ENCODE peak calls at places on chromosome 7, in ten cellular contexts. H, A, R, G, Q, O, I, S, N and D are unnamed samples.

GRCh38 chr7:30335763-30336487 is 51.5 kb downstream of the ZNRF2 start:
- DNase-seq in N (peak), O (no peak), S (no peak), H (no peak), R (no peak), G (no peak), A (no peak), Q (no peak), I (no peak), D (no peak)

GRCh38 chr7:80346704-80347103 is 165.2 kb downstream of the GNAT3 start:
- DNase-seq in Q (peak), O (no peak), I (no peak), H (no peak), N (peak), R (no peak), G (no peak), S (no peak), A (peak), D (peak)

GRCh38 chr7:28116034-28116433 is 64.6 kb downstream of the JAZF1 start:
- DNase-seq in A (no peak), I (no peak), R (no peak), S (no peak), G (no peak), Q (no peak), H (no peak), O (no peak), N (no peak), D (no peak)

GRCh38 chr7:30997316-30997715 is 33.6 kb downstream of the GHRHR start:
- DNase-seq in A (peak), H (no peak), I (no peak), R (no peak), O (no peak), N (no peak), G (no peak), S (no peak), Q (no peak), D (peak)

GRCh38 chr7:73831656-73832579 is 1.1 kb downstream of the CLDN4 start:
- DNase-seq in G (no peak), R (no peak), A (no peak), H (peak), N (peak), Q (no peak), I (peak), S (no peak), O (no peak), D (no peak)

GRCh38 chr7:152709307-152710133 is 33.6 kb upstream of the XRCC2 start:
- DNase-seq in G (no peak), A (peak), H (no peak), S (no peak), I (no peak), N (peak), Q (peak), R (no peak), O (no peak), D (no peak)

GRCh38 chr7:18386590-18386989 is 109.0 kb upstream of the HDAC9 start:
- DNase-seq in Q (no peak), I (no peak), S (no peak), A (no peak), G (no peak), H (no peak), N (no peak), O (no peak), R (no peak), D (no peak)

GRCh38 chr7:44880317-44881018 is 4.9 kb downstream of the PURB start:
- DNase-seq in O (no peak), I (no peak), H (no peak), A (no peak), R (no peak), Q (no peak), G (no peak), N (no peak), S (no peak), D (no peak)

GRCh38 chr7:33258561-33258960 is 129.2 kb downstream of the BBS9 start:
- DNase-seq in N (peak), Q (peak), O (no peak), R (no peak), I (no peak), H (no peak), S (peak), G (no peak), A (peak), D (no peak)

GRCh38 chr7:33807779-33808482 is 97.4 kb upstream of the BMPER start:
- DNase-seq in A (peak), R (peak), O (peak), I (peak), Q (peak), H (peak), G (no peak), S (no peak), N (peak), D (peak)

GRCh38 chr7:141974831-141975230 is 1.3 kb upstream of the TAS2R38 start:
- DNase-seq in G (no peak), H (no peak), N (peak), R (no peak), S (no peak), I (no peak), A (peak), Q (peak), O (peak), D (no peak)

GRCh38 chr7:24572421-24573007 is 738 bp upstream of the PALS2 start:
- DNase-seq in O (peak), R (no peak), N (peak), G (peak), I (no peak), S (no peak), H (peak), A (peak), Q (peak), D (peak)

GRCh38 chr7:29123611-29124190 is 22.6 kb downstream of the CPVL start:
- DNase-seq in O (no peak), N (peak), I (no peak), R (no peak), A (no peak), H (no peak), G (no peak), S (no peak), Q (no peak), D (no peak)

GRCh38 chr7:20798694-20799121 is 12.0 kb upstream of the SP8 start:
- DNase-seq in R (no peak), O (no peak), N (no peak), H (no peak), I (no peak), S (no peak), G (no peak), A (no peak), Q (no peak), D (no peak)

GRCh38 chr7:26627221-26627620 is 237.2 kb downstream of the SKAP2 start:
- DNase-seq in A (no peak), H (no peak), G (no peak), N (no peak), I (no peak), Q (no peak), O (no peak), R (no peak), S (no peak), D (no peak)

GRCh38 chr7:148973256-148973655 is 55.0 kb downstream of the PDIA4 start:
- DNase-seq in H (no peak), O (no peak), N (peak), I (no peak), S (no peak), A (peak), R (no peak), Q (peak), G (no peak), D (no peak)

GRCh38 chr7:2006921-2007381 is 225.8 kb downstream of the MAD1L1 start:
- DNase-seq in A (no peak), G (no peak), I (peak), N (no peak), R (no peak), O (no peak), H (peak), S (no peak), Q (no peak), D (no peak)

GRCh38 chr7:79761876-79762429 is 308.5 kb upstream of the MAGI2 start:
- DNase-seq in S (no peak), R (no peak), I (no peak), G (no peak), N (no peak), H (no peak), O (no peak), A (peak), Q (no peak), D (no peak)

GRCh38 chr7:132049462-132050304 is 493.3 kb upstream of the PODXL start:
- DNase-seq in I (no peak), S (no peak), R (no peak), G (no peak), N (peak), A (peak), Q (peak), O (peak), H (peak), D (no peak)

GRCh38 chr7:11130012-11130411 is 156.3 kb downstream of the PHF14 start:
- DNase-seq in A (no peak), O (no peak), G (no peak), H (no peak), N (no peak), R (peak), Q (no peak), S (peak), I (no peak), D (peak)

GRCh38 chr7:95476904-95477594 is 8.7 kb upstream of the ASB4 start:
- DNase-seq in Q (peak), A (peak), N (peak), O (peak), H (peak), I (no peak), R (peak), S (peak), G (peak), D (peak)

GRCh38 chr7:38057829-38058228 is 120.2 kb upstream of the STARD3NL start:
- DNase-seq in G (no peak), Q (no peak), R (no peak), O (no peak), N (no peak), I (no peak), S (no peak), H (no peak), A (no peak), D (no peak)

GRCh38 chr7:18495412-18496335 is at the start of gene HDAC9:
- DNase-seq in O (peak), Q (peak), H (no peak), R (no peak), S (no peak), I (no peak), G (no peak), A (peak), N (no peak), D (peak)

GRCh38 chr7:114409750-114410149 is 4.9 kb upstream of the FOXP2 start:
- DNase-seq in Q (peak), O (no peak), I (no peak), N (no peak), R (no peak), G (no peak), H (no peak), S (no peak), A (peak), D (no peak)

GRCh38 chr7:18467011-18467410 is 28.5 kb upstream of the HDAC9 start:
- DNase-seq in H (no peak), O (no peak), A (no peak), N (no peak), S (no peak), Q (no peak), I (no peak), R (no peak), G (no peak), D (no peak)

GRCh38 chr7:30970074-30970473 is 6.3 kb downstream of the GHRHR start:
- DNase-seq in S (no peak), N (no peak), R (no peak), G (no peak), O (no peak), Q (no peak), I (no peak), H (no peak), A (no peak), D (no peak)

GRCh38 chr7:69871213-69871885 is 273.1 kb downstream of the AUTS2 start:
- DNase-seq in H (no peak), A (peak), O (no peak), R (no peak), G (no peak), Q (peak), N (peak), I (no peak), S (no peak), D (no peak)

GRCh38 chr7:152989889-152990380 is 230.4 kb downstream of the ACTR3B start:
- DNase-seq in N (no peak), H (no peak), G (no peak), Q (no peak), O (no peak), A (no peak), R (no peak), I (no peak), S (no peak), D (no peak)

GRCh38 chr7:41003031-41003925 is 699.6 kb downstream of the INHBA start:
- DNase-seq in A (peak), N (peak), I (no peak), S (no peak), G (no peak), H (peak), R (no peak), O (peak), Q (peak), D (no peak)

GRCh38 chr7:23026164-23026563 is 12.2 kb upstream of the HYCC1 start:
- DNase-seq in N (no peak), I (no peak), S (no peak), A (peak), G (no peak), R (no peak), O (no peak), H (no peak), Q (peak), D (no peak)

GRCh38 chr7:229184-229964 is 37.0 kb downstream of the FAM20C start:
- DNase-seq in H (peak), A (peak), O (no peak), R (peak), G (peak), Q (peak), N (no peak), I (peak), S (peak), D (peak)

GRCh38 chr7:43864126-43864525 is 5.2 kb downstream of the MRPS24 start:
- DNase-seq in O (no peak), Q (no peak), H (no peak), N (no peak), G (no peak), I (no peak), A (no peak), S (no peak), R (no peak), D (no peak)

GRCh38 chr7:80918406-80918805 is 445 bp downstream of the SEMA3C start:
- DNase-seq in Q (peak), H (no peak), O (peak), N (peak), I (no peak), R (no peak), A (peak), S (no peak), G (no peak), D (no peak)

GRCh38 chr7:136009488-136010079 is 32.4 kb upstream of the MTPN start:
- DNase-seq in A (peak), R (peak), N (peak), I (no peak), H (no peak), S (peak), Q (peak), G (no peak), O (peak), D (peak)

GRCh38 chr7:10116511-10116910 is 857.2 kb upstream of the PHF14 start:
- DNase-seq in O (no peak), Q (no peak), R (no peak), H (no peak), N (no peak), A (no peak), I (no peak), G (no peak), S (no peak), D (no peak)

GRCh38 chr7:12257582-12257981 is 46.5 kb downstream of the TMEM106B start:
- DNase-seq in I (no peak), S (no peak), H (no peak), O (peak), A (peak), N (peak), G (no peak), R (no peak), Q (peak), D (peak)

GRCh38 chr7:52273685-52274610 is 761.5 kb upstream of the POM121L12 start:
- DNase-seq in H (no peak), S (no peak), R (no peak), A (no peak), G (no peak), Q (no peak), N (no peak), O (no peak), I (peak), D (no peak)

GRCh38 chr7:25615603-25616002 is 387.3 kb upstream of the NPVF start:
- DNase-seq in A (no peak), Q (no peak), N (peak), G (no peak), R (no peak), S (no peak), H (no peak), I (no peak), O (no peak), D (no peak)

DNA sequence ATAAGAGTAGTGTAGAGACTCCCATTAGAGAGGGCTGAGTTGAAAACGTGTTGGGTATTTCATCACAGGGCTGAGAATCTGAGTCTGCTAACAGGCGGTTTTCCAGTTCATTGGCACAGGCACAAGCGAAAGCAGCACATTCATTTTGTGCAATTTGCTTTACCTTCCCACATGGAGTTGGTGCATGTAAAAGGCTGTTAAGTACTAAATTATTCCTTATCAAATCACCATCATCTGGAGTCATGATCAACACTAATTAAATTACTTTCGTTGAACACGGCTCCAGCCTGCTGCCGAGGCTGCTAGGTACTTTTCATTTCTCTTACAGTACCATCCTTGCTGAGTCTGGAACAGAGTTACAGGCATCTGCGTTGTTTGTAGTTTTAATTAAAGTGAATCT is 43.8 kb downstream of the ETV1 start:
- DNase-seq in H (no peak), R (no peak), A (peak), I (no peak), G (no peak), S (no peak), Q (peak), O (peak), N (no peak), D (peak)
- H3K4me3 ChIP-seq in H (no peak), R (no peak), A (no peak), I (no peak), G (no peak), S (no peak), Q (peak), O (no peak), N (no peak), D (no peak)

DNA sequence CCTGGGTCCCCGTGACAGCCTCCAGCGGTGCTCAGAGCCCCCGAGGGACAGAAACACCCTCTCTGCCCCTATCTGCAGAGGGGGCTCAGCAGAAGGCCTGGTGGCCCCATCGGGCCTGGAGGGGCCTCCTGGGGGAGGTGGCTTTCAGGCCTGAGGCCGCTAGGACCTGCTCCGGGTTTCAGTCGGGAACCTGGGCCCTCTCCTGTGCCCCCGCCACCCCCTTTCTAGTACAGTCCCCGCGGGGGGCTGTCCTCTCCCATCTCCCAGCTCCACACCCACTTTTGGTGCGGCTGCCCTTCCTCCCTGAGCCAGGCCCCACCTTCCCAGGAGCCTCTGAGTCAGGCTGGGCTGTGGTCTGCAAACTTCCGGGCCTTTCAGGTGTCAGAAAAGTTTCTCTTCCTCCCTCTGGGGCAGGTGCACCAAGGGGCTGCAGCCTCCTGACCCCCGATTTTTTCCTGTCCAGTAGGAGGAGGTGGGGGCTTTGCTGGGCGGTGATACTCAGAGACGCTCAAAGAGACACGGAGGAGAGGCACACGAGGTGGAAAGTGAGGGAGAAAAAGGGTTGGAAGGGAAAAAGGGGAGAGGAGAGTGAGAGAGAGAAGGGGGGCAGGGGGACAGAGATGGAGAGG is 692 bp downstream of the CARD11 start:
- DNase-seq in R (no peak), N (peak), S (no peak), I (peak), O (peak), H (peak), Q (no peak), A (no peak), G (no peak), D (no peak)
- H3K4me3 ChIP-seq in R (no peak), N (no peak), S (peak), I (peak), O (peak), H (no peak), Q (no peak), A (no peak), G (peak), D (no peak)

GRCh38 chr7:68509054-68509453 is 1089.2 kb upstream of the AUTS2 start:
- DNase-seq in N (no peak), A (no peak), R (no peak), I (no peak), G (no peak), H (no peak), Q (no peak), S (no peak), O (no peak), D (no peak)
- H3K4me3 ChIP-seq in N (no peak), A (no peak), R (no peak), I (no peak), G (no peak), H (no peak), Q (no peak), S (no peak), O (no peak), D (no peak)

DNA sequence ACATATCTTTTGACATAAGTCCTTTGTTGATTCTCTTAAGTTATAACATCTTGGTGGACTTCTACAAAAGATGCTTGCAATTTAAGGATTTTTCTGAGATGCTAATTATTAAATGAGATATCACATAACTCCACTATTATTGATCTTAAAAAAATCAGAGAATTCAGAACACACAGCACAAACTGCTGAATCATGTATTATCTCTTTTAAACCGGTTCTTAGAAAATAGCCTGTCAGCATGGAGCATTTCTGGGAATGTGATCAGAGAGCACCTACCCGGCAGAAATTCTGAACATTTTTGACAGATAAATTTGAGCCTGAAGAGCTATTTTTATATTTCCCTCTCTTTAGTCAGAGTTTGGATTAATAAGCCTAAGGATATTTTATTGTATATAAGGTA is 50.2 kb upstream of the PCLO start:
- DNase-seq in N (no peak), Q (no peak), O (no peak), H (no peak), A (no peak), S (no peak), R (no peak), G (no peak), I (no peak), D (no peak)
- H3K4me3 ChIP-seq in N (no peak), Q (no peak), O (no peak), H (no peak), A (no peak), S (no peak), R (no peak), G (no peak), I (no peak), D (no peak)

DNA sequence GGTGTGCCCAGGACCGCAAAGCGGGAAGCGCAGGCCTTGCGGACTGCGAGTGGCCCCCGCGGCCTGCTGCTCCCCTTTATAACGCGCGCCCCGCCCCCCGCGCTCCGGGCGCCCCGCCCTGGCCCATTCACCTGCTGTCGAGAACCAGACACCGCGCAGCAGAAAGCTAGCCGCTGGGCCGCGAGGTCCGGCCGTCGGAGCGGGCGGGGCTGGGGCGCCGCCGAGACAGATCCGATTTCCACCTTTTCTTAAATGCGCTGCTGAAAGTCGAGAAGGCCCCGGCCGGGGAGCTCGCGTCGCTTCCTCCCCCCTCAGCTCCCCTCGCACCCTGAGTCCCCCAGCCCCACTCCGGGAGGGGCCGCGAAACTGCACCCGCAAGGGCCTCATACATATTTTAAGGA is 170.3 kb downstream of the NRF1 start:
- DNase-seq in S (no peak), Q (no peak), G (no peak), A (no peak), I (peak), O (no peak), N (no peak), H (peak), R (no peak), D (no peak)
- H3K4me3 ChIP-seq in S (no peak), Q (no peak), G (peak), A (no peak), I (no peak), O (no peak), N (no peak), H (no peak), R (no peak), D (no peak)

DNA sequence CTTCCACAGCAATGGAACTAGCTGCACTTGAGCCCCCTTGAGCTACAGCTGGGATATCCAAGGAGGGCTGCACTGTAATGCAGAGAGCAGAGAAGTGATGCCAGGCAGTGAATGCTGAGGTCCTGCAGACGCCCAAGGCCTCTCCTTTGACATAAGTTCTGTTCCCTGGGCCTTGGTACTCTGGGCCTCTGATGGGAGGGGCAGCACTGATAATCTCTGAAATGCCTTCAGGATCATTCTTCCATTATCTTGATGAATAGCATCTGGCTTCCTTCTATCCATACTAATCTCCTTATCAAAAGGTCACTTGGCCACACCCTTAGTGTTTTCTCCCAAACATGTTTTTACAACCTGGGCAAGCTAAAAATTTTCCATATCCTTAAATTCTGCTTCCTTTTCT is 6.9 kb downstream of the GRB10 start:
- DNase-seq in G (no peak), O (no peak), Q (no peak), I (no peak), A (no peak), S (no peak), H (no peak), R (no peak), N (no peak), D (no peak)
- H3K4me3 ChIP-seq in G (no peak), O (no peak), Q (no peak), I (no peak), A (no peak), S (no peak), H (no peak), R (no peak), N (no peak), D (no peak)